ENCODE peak calls at places on chromosome 18, in seven cellular contexts. One of them, this sample, is unnamed.

GRCh38 chr18:76274470-76275289 is 220.4 kb downstream of the ZNF516 start:
- DNase-seq in fibroblast of pulmonary artery: no peak
- DNase-seq in left ventricle myocardium inferior: no peak
- DNase-seq in cardiac fibroblast: no peak
- DNase-seq in HFFc6: no peak
- DNase-seq in choroid plexus epithelial cell: no peak
- DNase-seq in BE2C: peak
- DNase-seq in this sample: no peak

GRCh38 chr18:47235096-47235495 is 16.4 kb downstream of the SKOR2 start:
- DNase-seq in fibroblast of pulmonary artery: no peak
- DNase-seq in left ventricle myocardium inferior: no peak
- DNase-seq in cardiac fibroblast: no peak
- DNase-seq in HFFc6: no peak
- DNase-seq in choroid plexus epithelial cell: no peak
- DNase-seq in BE2C: no peak
- DNase-seq in this sample: no peak

GRCh38 chr18:65751145-65752085 is 603 bp downstream of the CDH7 start:
- DNase-seq in fibroblast of pulmonary artery: no peak
- DNase-seq in left ventricle myocardium inferior: no peak
- DNase-seq in cardiac fibroblast: no peak
- DNase-seq in HFFc6: no peak
- DNase-seq in choroid plexus epithelial cell: no peak
- DNase-seq in BE2C: peak
- DNase-seq in this sample: no peak

GRCh38 chr18:812673-813404 is 797 bp upstream of the YES1 start:
- DNase-seq in fibroblast of pulmonary artery: peak
- DNase-seq in left ventricle myocardium inferior: peak
- DNase-seq in cardiac fibroblast: peak
- DNase-seq in HFFc6: peak
- DNase-seq in choroid plexus epithelial cell: peak
- DNase-seq in BE2C: no peak
- DNase-seq in this sample: no peak

GRCh38 chr18:31302991-31303390 is 15.0 kb upstream of the DSG1 start:
- DNase-seq in fibroblast of pulmonary artery: peak
- DNase-seq in left ventricle myocardium inferior: no peak
- DNase-seq in cardiac fibroblast: peak
- DNase-seq in HFFc6: no peak
- DNase-seq in choroid plexus epithelial cell: peak
- DNase-seq in BE2C: no peak
- DNase-seq in this sample: no peak

GRCh38 chr18:30889582-30890301 is 152.8 kb downstream of the DSC3 start:
- DNase-seq in fibroblast of pulmonary artery: peak
- DNase-seq in left ventricle myocardium inferior: no peak
- DNase-seq in cardiac fibroblast: peak
- DNase-seq in HFFc6: no peak
- DNase-seq in choroid plexus epithelial cell: peak
- DNase-seq in BE2C: no peak
- DNase-seq in this sample: no peak

GRCh38 chr18:55189972-55190371 is 230.7 kb upstream of the CCDC68 start:
- DNase-seq in fibroblast of pulmonary artery: no peak
- DNase-seq in left ventricle myocardium inferior: no peak
- DNase-seq in cardiac fibroblast: no peak
- DNase-seq in HFFc6: no peak
- DNase-seq in choroid plexus epithelial cell: no peak
- DNase-seq in BE2C: no peak
- DNase-seq in this sample: no peak

GRCh38 chr18:69250305-69251151 is 150.2 kb upstream of the DOK6 start:
- DNase-seq in fibroblast of pulmonary artery: peak
- DNase-seq in left ventricle myocardium inferior: no peak
- DNase-seq in cardiac fibroblast: peak
- DNase-seq in HFFc6: no peak
- DNase-seq in choroid plexus epithelial cell: peak
- DNase-seq in BE2C: no peak
- DNase-seq in this sample: no peak

GRCh38 chr18:66124394-66124793 is 373.6 kb downstream of the CDH7 start:
- DNase-seq in fibroblast of pulmonary artery: no peak
- DNase-seq in left ventricle myocardium inferior: no peak
- DNase-seq in cardiac fibroblast: peak
- DNase-seq in HFFc6: no peak
- DNase-seq in choroid plexus epithelial cell: no peak
- DNase-seq in BE2C: no peak
- DNase-seq in this sample: no peak

GRCh38 chr18:68665623-68666022 is 49.3 kb downstream of the TMX3 start:
- DNase-seq in fibroblast of pulmonary artery: no peak
- DNase-seq in left ventricle myocardium inferior: no peak
- DNase-seq in cardiac fibroblast: no peak
- DNase-seq in HFFc6: no peak
- DNase-seq in choroid plexus epithelial cell: no peak
- DNase-seq in BE2C: no peak
- DNase-seq in this sample: no peak

GRCh38 chr18:79476918-79477685 is 81.4 kb downstream of the NFATC1 start:
- DNase-seq in fibroblast of pulmonary artery: no peak
- DNase-seq in left ventricle myocardium inferior: peak
- DNase-seq in cardiac fibroblast: no peak
- DNase-seq in HFFc6: no peak
- DNase-seq in choroid plexus epithelial cell: no peak
- DNase-seq in BE2C: no peak
- DNase-seq in this sample: no peak

GRCh38 chr18:10424576-10425314 is 29.7 kb upstream of the APCDD1 start:
- DNase-seq in fibroblast of pulmonary artery: no peak
- DNase-seq in left ventricle myocardium inferior: peak
- DNase-seq in cardiac fibroblast: no peak
- DNase-seq in HFFc6: no peak
- DNase-seq in choroid plexus epithelial cell: peak
- DNase-seq in BE2C: no peak
- DNase-seq in this sample: no peak

GRCh38 chr18:22108674-22109073 is 60.7 kb upstream of the GATA6 start:
- DNase-seq in fibroblast of pulmonary artery: peak
- DNase-seq in left ventricle myocardium inferior: no peak
- DNase-seq in cardiac fibroblast: no peak
- DNase-seq in HFFc6: no peak
- DNase-seq in choroid plexus epithelial cell: peak
- DNase-seq in BE2C: no peak
- DNase-seq in this sample: no peak

GRCh38 chr18:44742741-44743311 is 62.1 kb downstream of the SETBP1 start:
- DNase-seq in fibroblast of pulmonary artery: peak
- DNase-seq in left ventricle myocardium inferior: peak
- DNase-seq in cardiac fibroblast: peak
- DNase-seq in HFFc6: no peak
- DNase-seq in choroid plexus epithelial cell: peak
- DNase-seq in BE2C: peak
- DNase-seq in this sample: no peak

GRCh38 chr18:44742126-44742525 is 61.4 kb downstream of the SETBP1 start:
- DNase-seq in fibroblast of pulmonary artery: no peak
- DNase-seq in left ventricle myocardium inferior: no peak
- DNase-seq in cardiac fibroblast: no peak
- DNase-seq in HFFc6: no peak
- DNase-seq in choroid plexus epithelial cell: no peak
- DNase-seq in BE2C: no peak
- DNase-seq in this sample: no peak

GRCh38 chr18:44747157-44747556 is 66.5 kb downstream of the SETBP1 start:
- DNase-seq in fibroblast of pulmonary artery: no peak
- DNase-seq in left ventricle myocardium inferior: no peak
- DNase-seq in cardiac fibroblast: no peak
- DNase-seq in HFFc6: no peak
- DNase-seq in choroid plexus epithelial cell: no peak
- DNase-seq in BE2C: no peak
- DNase-seq in this sample: no peak

GRCh38 chr18:44743626-44744025 is 62.9 kb downstream of the SETBP1 start:
- DNase-seq in fibroblast of pulmonary artery: no peak
- DNase-seq in left ventricle myocardium inferior: no peak
- DNase-seq in cardiac fibroblast: no peak
- DNase-seq in HFFc6: no peak
- DNase-seq in choroid plexus epithelial cell: no peak
- DNase-seq in BE2C: no peak
- DNase-seq in this sample: no peak

GRCh38 chr18:44744206-44745180 is 63.8 kb downstream of the SETBP1 start:
- DNase-seq in fibroblast of pulmonary artery: no peak
- DNase-seq in left ventricle myocardium inferior: peak
- DNase-seq in cardiac fibroblast: no peak
- DNase-seq in HFFc6: no peak
- DNase-seq in choroid plexus epithelial cell: no peak
- DNase-seq in BE2C: peak
- DNase-seq in this sample: no peak
- TF ChIP-seq CTCF in fibroblast of pulmonary artery: no peak
- TF ChIP-seq CTCF in left ventricle myocardium inferior: peak
- TF ChIP-seq CTCF in cardiac fibroblast: no peak
- TF ChIP-seq CTCF in HFFc6: no peak
- TF ChIP-seq CTCF in choroid plexus epithelial cell: no peak
- TF ChIP-seq CTCF in BE2C: no peak
- TF ChIP-seq CTCF in this sample: no peak

GRCh38 chr18:45386256-45386655 is 229.0 kb upstream of the SLC14A2 start:
- DNase-seq in fibroblast of pulmonary artery: peak
- DNase-seq in left ventricle myocardium inferior: no peak
- DNase-seq in cardiac fibroblast: peak
- DNase-seq in HFFc6: no peak
- DNase-seq in choroid plexus epithelial cell: peak
- DNase-seq in BE2C: peak
- DNase-seq in this sample: no peak
- TF ChIP-seq CTCF in fibroblast of pulmonary artery: peak
- TF ChIP-seq CTCF in left ventricle myocardium inferior: peak
- TF ChIP-seq CTCF in cardiac fibroblast: peak
- TF ChIP-seq CTCF in HFFc6: peak
- TF ChIP-seq CTCF in choroid plexus epithelial cell: peak
- TF ChIP-seq CTCF in BE2C: peak
- TF ChIP-seq CTCF in this sample: no peak

GRCh38 chr18:7666195-7666776 is 99.2 kb downstream of the PTPRM start:
- DNase-seq in fibroblast of pulmonary artery: no peak
- DNase-seq in left ventricle myocardium inferior: no peak
- DNase-seq in cardiac fibroblast: no peak
- DNase-seq in HFFc6: no peak
- DNase-seq in choroid plexus epithelial cell: no peak
- DNase-seq in BE2C: no peak
- DNase-seq in this sample: no peak
- TF ChIP-seq CTCF in fibroblast of pulmonary artery: no peak
- TF ChIP-seq CTCF in left ventricle myocardium inferior: no peak
- TF ChIP-seq CTCF in cardiac fibroblast: no peak
- TF ChIP-seq CTCF in HFFc6: peak
- TF ChIP-seq CTCF in choroid plexus epithelial cell: peak
- TF ChIP-seq CTCF in BE2C: no peak
- TF ChIP-seq CTCF in this sample: no peak

DNA sequence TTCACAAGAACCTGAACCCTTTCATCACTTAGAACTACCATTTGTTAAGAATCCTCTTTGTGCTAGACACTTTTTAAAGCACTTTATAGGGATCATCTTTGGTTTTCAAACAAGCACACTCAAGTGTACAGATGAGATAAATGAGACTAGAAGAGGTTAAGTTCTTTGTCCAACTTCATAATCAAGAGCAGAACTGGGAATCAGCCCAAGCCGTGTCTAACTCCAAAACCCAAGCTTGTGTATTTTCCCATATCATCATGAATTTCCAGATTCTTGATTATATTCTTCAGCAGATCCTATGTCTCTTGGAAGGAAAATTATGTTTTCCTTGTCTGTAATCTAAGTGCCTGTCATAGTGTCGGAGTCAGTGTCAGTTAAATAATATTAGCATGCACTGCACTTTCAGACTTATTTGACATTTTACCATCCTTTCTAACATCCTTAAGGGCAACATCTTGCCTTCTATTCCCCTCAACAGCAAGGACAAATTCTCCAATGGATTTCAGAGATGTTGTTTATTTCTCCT is 123.0 kb upstream of the SETBP1 start:
- DNase-seq in fibroblast of pulmonary artery: no peak
- DNase-seq in left ventricle myocardium inferior: no peak
- DNase-seq in cardiac fibroblast: no peak
- DNase-seq in HFFc6: no peak
- DNase-seq in choroid plexus epithelial cell: no peak
- DNase-seq in BE2C: no peak
- DNase-seq in this sample: no peak
- TF ChIP-seq CTCF in fibroblast of pulmonary artery: no peak
- TF ChIP-seq CTCF in left ventricle myocardium inferior: no peak
- TF ChIP-seq CTCF in cardiac fibroblast: no peak
- TF ChIP-seq CTCF in HFFc6: no peak
- TF ChIP-seq CTCF in choroid plexus epithelial cell: no peak
- TF ChIP-seq CTCF in BE2C: no peak
- TF ChIP-seq CTCF in this sample: no peak

DNA sequence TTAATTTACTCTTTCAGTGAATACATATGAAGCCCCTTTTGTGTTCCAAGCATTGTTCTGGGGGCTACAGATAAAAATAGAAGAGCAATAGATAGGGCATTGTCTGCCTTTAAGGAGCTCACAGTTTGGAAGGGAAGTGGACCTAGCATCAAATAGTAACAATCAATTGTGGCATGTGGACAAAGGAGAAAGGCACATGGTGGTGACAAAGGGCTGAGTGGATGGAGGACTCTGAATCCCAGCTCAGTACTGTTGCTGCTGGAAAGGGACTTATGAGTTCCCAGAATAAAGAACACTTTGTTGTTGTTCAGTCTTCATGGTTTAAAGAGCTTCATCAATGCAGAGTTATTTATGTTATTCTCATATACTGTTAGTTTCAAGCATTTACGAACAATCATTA is 217.7 kb downstream of the HRH4 start:
- DNase-seq in fibroblast of pulmonary artery: no peak
- DNase-seq in left ventricle myocardium inferior: no peak
- DNase-seq in cardiac fibroblast: no peak
- DNase-seq in HFFc6: no peak
- DNase-seq in choroid plexus epithelial cell: no peak
- DNase-seq in BE2C: no peak
- DNase-seq in this sample: no peak
- TF ChIP-seq CTCF in fibroblast of pulmonary artery: no peak
- TF ChIP-seq CTCF in left ventricle myocardium inferior: no peak
- TF ChIP-seq CTCF in cardiac fibroblast: no peak
- TF ChIP-seq CTCF in HFFc6: no peak
- TF ChIP-seq CTCF in choroid plexus epithelial cell: no peak
- TF ChIP-seq CTCF in BE2C: no peak
- TF ChIP-seq CTCF in this sample: no peak

DNA sequence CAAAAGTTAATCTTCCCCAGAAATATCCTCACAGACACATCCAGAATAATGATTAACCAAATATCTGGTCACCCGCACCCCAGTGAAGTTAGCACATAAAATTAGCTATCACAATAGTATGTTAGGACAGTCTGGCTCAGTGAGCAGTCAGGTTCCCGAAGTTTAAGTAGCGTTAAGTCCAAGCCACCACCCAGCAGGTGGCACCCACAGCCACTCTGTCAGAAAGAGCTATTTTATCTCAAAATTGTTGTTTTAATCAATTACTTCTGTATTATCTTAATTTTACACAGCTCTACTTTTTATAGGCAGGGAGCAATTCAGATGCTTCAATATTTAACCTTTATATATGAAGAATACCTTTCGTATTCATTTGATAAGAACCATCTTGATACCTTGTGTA is 537.5 kb downstream of the MBD2 start:
- DNase-seq in fibroblast of pulmonary artery: no peak
- DNase-seq in left ventricle myocardium inferior: no peak
- DNase-seq in cardiac fibroblast: no peak
- DNase-seq in HFFc6: no peak
- DNase-seq in choroid plexus epithelial cell: no peak
- DNase-seq in BE2C: no peak
- DNase-seq in this sample: no peak
- TF ChIP-seq CTCF in fibroblast of pulmonary artery: no peak
- TF ChIP-seq CTCF in left ventricle myocardium inferior: no peak
- TF ChIP-seq CTCF in cardiac fibroblast: no peak
- TF ChIP-seq CTCF in HFFc6: no peak
- TF ChIP-seq CTCF in choroid plexus epithelial cell: peak
- TF ChIP-seq CTCF in BE2C: no peak
- TF ChIP-seq CTCF in this sample: no peak